ENCODE peak calls at places on chromosomes 16 and 17, in five cellular contexts. N is tibial artery, E is psoas muscle, O is suprapubic skin, F is upper lobe of right lung. W is an unnamed sample. For H3K9me3, the result is how much of the 10 kb centered on the place peaks cover.

GRCh38 chr16:19393226-19394074 is 24.2 kb upstream of the TMC5 start:
- DNase-seq in N (no peak), E (no peak), O (no peak), F (no peak), W (no peak)

GRCh38 chr17:72163474-72163873 is 42.7 kb downstream of the SOX9 start:
- DNase-seq in N (no peak), E (no peak), O (no peak), F (no peak), W (no peak)

GRCh38 chr17:29615492-29616299 is 7.0 kb downstream of the CORO6 start:
- DNase-seq in N (peak), E (peak), O (peak), F (peak), W (peak)

GRCh38 chr17:78998311-78999055 is 11.1 kb downstream of the CANT1 start:
- DNase-seq in N (peak), E (no peak), O (peak), F (peak), W (peak)

GRCh38 chr16:68450741-68451140 is 2.4 kb upstream of the SMPD3 start:
- DNase-seq in N (no peak), E (no peak), O (no peak), F (no peak), W (no peak)

GRCh38 chr17:7019839-7020519 is 2.9 kb upstream of the BCL6B start:
- DNase-seq in N (peak), E (peak), O (no peak), F (peak), W (peak)

GRCh38 chr17:28057731-28058246 is 15.3 kb downstream of the NLK start:
- DNase-seq in N (no peak), E (no peak), O (no peak), F (no peak), W (no peak)

GRCh38 chr17:73309727-73310555 is 1.9 kb downstream of the CDC42EP4 start:
- DNase-seq in N (no peak), E (no peak), O (no peak), F (no peak), W (no peak)

GRCh38 chr17:81000631-81001357 is 9.2 kb downstream of the CHMP6 start:
- DNase-seq in N (no peak), E (no peak), O (no peak), F (peak), W (no peak)

GRCh38 chr16:87420401-87421368 is 28.5 kb downstream of the MAP1LC3B start:
- DNase-seq in N (no peak), E (no peak), O (no peak), F (no peak), W (peak)

GRCh38 chr17:19915579-19915978 is 47.8 kb upstream of the ULK2 start:
- DNase-seq in N (no peak), E (no peak), O (no peak), F (no peak), W (no peak)

GRCh38 chr17:44775838-44776621 is 17.2 kb downstream of the ADAM11 start:
- DNase-seq in N (no peak), E (no peak), O (no peak), F (peak), W (no peak)

GRCh38 chr17:49952912-49953497 is 16.0 kb upstream of the DLX4 start:
- DNase-seq in N (no peak), E (no peak), O (no peak), F (no peak), W (no peak)

GRCh38 chr17:30964878-30965277 is 6.0 kb upstream of the RNF135 start:
- DNase-seq in N (peak), E (peak), O (peak), F (no peak), W (no peak)

GRCh38 chr17:42403150-42403549 is 14.9 kb upstream of the STAT3 start:
- DNase-seq in N (no peak), E (no peak), O (no peak), F (no peak), W (no peak)

DNA sequence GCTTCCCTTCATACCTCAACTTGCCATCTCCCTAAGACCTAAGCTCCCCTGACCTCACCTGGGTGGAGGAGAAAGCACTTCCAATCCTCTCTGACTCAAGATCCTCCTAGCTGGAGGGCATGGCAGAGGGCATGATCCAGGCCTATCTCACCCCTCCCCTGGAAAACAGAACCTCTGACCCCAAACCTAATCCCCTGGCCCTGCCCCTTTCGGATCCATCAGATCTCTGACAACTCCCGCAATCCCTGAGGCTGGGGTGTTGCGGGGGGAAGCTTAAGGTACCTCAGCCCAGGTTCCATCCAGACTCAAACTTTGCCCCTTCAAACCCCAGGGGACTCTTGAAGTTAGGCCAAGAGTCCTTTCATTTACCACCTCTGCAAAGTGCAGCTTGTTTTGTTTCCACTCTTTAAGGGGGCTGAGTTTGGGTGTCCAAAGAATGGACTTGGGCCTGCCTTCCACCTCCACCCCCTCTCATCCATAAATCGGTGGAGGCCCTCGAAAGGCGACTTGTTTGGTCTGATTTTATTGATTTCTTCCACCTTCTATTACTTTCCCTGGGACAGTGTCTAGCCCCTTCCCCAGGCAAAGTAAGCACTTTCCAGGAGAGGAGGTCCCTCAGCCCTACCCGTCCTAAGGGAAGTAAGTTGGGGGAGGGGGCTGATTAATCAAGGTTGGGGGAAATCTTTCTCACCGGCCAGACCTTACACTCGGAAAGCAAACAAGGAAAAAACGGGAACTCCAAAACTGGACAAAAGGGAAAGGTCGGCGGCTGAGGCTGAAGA is 2.6 kb downstream of the EPOP start:
- DNase-seq in N (no peak), E (no peak), O (no peak), F (no peak), W (no peak)
- TF ChIP-seq CTCF in N (no peak), E (no peak), O (no peak), F (no peak), W (no peak)

GRCh38 chr17:82948081-82948511 is 108.3 kb upstream of the ZNF750 start:
- DNase-seq in N (peak), E (peak), O (peak), F (peak), W (peak)

GRCh38 chr17:82946081-82946480 is 106.3 kb upstream of the ZNF750 start:
- DNase-seq in N (no peak), E (no peak), O (no peak), F (no peak), W (no peak)

GRCh38 chr17:82949361-82949760 is 109.5 kb upstream of the ZNF750 start:
- DNase-seq in N (peak), E (peak), O (peak), F (peak), W (peak)

GRCh38 chr17:82948957-82949356 is 109.1 kb upstream of the ZNF750 start:
- DNase-seq in N (peak), E (peak), O (no peak), F (no peak), W (peak)

DNA sequence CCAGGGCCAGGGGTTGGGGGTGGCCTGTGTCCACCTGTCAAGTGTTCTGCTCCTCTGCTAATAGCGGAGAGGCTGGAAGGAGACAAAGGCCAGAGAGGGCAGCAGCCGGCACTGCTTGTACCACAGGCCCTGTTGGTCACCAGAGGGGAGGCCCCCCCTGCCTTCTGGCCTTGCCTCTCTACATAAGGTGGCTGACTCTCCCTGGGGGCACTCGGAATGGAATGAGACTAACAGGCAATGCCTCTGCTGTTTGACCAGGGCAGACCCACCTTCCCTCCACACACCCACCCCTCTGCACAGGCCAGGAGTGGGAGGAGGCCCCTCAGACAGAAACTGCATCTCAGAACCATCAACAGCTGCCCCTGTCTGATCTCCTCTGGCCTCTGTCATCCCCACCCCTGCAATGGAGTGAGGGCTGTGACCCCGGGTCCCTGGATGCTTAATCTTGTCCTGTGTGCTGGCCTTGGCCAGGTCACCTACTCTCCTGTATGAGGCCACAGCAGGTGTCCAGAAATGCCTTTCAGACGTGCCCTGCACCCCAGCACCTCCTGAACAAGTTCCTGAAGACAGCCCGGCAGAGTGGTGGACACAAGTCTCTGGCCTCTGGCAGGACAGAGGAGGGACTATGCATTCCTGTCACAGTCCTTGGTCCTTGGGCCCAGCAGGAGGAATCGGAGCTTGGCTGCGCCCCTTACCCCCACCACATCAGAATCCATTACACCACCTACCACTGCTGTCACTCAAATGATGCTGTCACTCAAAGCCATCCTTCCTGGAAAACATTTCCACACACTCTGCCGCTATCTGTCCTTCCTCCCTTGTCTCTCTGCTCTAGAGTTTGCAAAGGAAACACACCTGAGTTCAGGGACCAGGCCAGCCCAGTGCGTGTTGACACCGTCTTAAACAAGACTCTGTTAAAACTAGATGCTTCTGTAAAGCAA is 107.5 kb upstream of the ZNF750 start:
- DNase-seq in N (peak), E (peak), O (peak), F (peak), W (peak)
- H3K9me3 ChIP-seq in N (under half), E (under half), O (under half), F (under half), W (under half)

GRCh38 chr17:3665834-3666233 is 2.5 kb downstream of the TAX1BP3 start:
- DNase-seq in N (no peak), E (no peak), O (no peak), F (no peak), W (no peak)

GRCh38 chr17:3668279-3669084 is at the start of the genes EMC6 and TAX1BP3:
- DNase-seq in N (peak), E (peak), O (peak), F (peak), W (peak)

GRCh38 chr17:3669085-3669347 is 404 bp downstream of the EMC6 start:
- DNase-seq in N (no peak), E (no peak), O (no peak), F (no peak), W (no peak)

GRCh38 chr17:3666516-3666915 is 1.9 kb downstream of the TAX1BP3 start:
- DNase-seq in N (no peak), E (no peak), O (no peak), F (no peak), W (no peak)

GRCh38 chr17:3667366-3668278 is 756 bp downstream of the TAX1BP3 start:
- DNase-seq in N (peak), E (peak), O (peak), F (peak), W (peak)
- TF ChIP-seq CTCF in N (no peak), E (no peak), O (no peak), F (no peak), W (no peak)

DNA sequence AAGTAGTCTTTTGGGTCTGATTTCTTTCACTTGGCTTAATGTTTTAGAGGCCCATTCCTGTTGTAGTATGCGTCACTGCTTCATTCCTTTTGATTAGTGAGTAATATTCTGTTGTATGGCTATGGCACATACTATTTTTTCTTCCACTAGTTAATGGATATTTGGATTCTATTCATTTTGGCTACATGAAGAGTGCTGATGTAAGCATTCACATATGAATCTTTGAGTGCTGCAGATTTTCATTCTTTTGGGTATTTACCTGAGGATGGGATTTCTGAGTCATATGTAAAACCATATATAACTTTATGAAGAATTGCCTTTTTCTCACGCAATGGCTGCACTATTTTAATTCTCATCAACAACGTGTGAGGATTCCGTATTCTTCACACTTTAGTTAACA is 113.6 kb downstream of the AHSP start:
- DNase-seq in N (no peak), E (no peak), O (no peak), F (no peak), W (no peak)
- H3K9me3 ChIP-seq in N (under half), E (under half), O (under half), F (under half), W (under half)

GRCh38 chr17:47262586-47262985 is 9.0 kb downstream of the ITGB3 start:
- DNase-seq in N (no peak), E (no peak), O (no peak), F (no peak), W (no peak)

GRCh38 chr17:47252766-47253512 is 688 bp upstream of the ITGB3 start:
- DNase-seq in N (no peak), E (no peak), O (no peak), F (no peak), W (no peak)

GRCh38 chr17:47254403-47254943 is 846 bp downstream of the ITGB3 start:
- DNase-seq in N (no peak), E (no peak), O (no peak), F (no peak), W (peak)

GRCh38 chr17:47253541-47254402 is at the start of gene ITGB3:
- DNase-seq in N (peak), E (peak), O (peak), F (peak), W (peak)

GRCh38 chr17:47257651-47258339 is 4.2 kb downstream of the ITGB3 start:
- DNase-seq in N (no peak), E (no peak), O (no peak), F (no peak), W (no peak)
- TF ChIP-seq CTCF in N (no peak), E (no peak), O (no peak), F (no peak), W (no peak)

DNA sequence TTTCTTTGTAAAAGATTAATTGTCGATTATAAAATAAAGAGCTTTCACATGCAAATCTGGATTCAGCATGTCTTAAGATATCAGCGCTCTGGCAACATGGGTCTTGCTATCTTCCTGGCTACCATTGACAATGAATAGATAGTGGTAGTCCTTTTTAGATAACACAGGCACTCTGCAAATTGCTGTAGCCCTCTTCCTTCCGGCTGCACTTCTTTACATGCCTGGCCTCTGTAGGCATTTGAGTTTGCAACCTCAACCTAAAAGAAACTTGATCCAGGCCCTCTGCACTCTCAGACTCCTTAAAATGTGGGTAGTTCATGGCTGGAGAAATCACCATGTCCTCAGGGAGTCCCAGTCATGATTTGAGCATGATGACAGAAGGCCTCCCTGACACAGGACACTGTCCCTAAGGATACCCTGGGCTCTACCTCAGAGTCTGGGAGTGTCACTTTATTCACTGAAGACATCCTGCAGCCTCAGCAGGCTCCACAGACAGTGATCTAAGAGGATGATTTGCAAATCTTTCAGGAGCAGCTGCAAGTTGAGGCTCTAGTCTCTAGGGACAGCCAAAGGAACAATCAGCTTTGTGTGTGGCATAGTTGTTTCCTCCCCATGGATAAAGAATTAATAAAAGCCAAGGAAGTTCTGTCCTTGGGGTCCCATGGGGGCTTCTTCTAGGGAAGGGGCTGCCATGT is 529.4 kb downstream of the RBFOX1 start:
- DNase-seq in N (no peak), E (no peak), O (no peak), F (no peak), W (no peak)
- H3K9me3 ChIP-seq in N (under half), E (under half), O (under half), F (under half), W (under half)

GRCh38 chr17:58084317-58084981 is 1.2 kb downstream of the DYNLL2 start:
- DNase-seq in N (peak), E (peak), O (no peak), F (peak), W (peak)
- TF ChIP-seq CTCF in N (no peak), E (no peak), O (no peak), F (no peak), W (no peak)

GRCh38 chr16:64181526-64181925 is 940.3 kb downstream of the CDH11 start:
- DNase-seq in N (no peak), E (no peak), O (no peak), F (no peak), W (no peak)

GRCh38 chr16:64174327-64174726 is 947.5 kb downstream of the CDH11 start:
- DNase-seq in N (no peak), E (no peak), O (no peak), F (no peak), W (no peak)

GRCh38 chr16:64184156-64184555 is 937.7 kb downstream of the CDH11 start:
- DNase-seq in N (no peak), E (no peak), O (no peak), F (no peak), W (no peak)

GRCh38 chr16:64182985-64183384 is 938.9 kb downstream of the CDH11 start:
- DNase-seq in N (no peak), E (no peak), O (no peak), F (no peak), W (no peak)

GRCh38 chr16:64180136-64180900 is 941.5 kb downstream of the CDH11 start:
- DNase-seq in N (no peak), E (no peak), O (no peak), F (no peak), W (no peak)
- H3K9me3 ChIP-seq in N (under half), E (under half), O (under half), F (under half), W (under half)

W was measured in sigmoid colon.